ENCODE peak calls at places on chromosomes 7 and 10, in nine cellular contexts. One of them, this sample, is unnamed.

GRCh38 chr7:106493041-106493731 is 167.8 kb downstream of the CCDC71L start:
- DNase-seq in activated CD4-positive, CD25-positive, alpha-beta regulatory T cell: no peak
- DNase-seq in psoas muscle: no peak
- DNase-seq in WERI-Rb-1: no peak
- DNase-seq in T-helper 9 cell: no peak
- DNase-seq in cardiac muscle cell: no peak
- DNase-seq in COR-L47: no peak
- DNase-seq in transverse colon: peak
- DNase-seq in cardiac fibroblast: no peak
- DNase-seq in this sample: no peak

GRCh38 chr7:14606101-14606500 is 296.4 kb downstream of the DGKB start:
- DNase-seq in WERI-Rb-1: no peak
- DNase-seq in activated CD4-positive, CD25-positive, alpha-beta regulatory T cell: no peak
- DNase-seq in cardiac fibroblast: peak
- DNase-seq in transverse colon: no peak
- DNase-seq in T-helper 9 cell: no peak
- DNase-seq in psoas muscle: no peak
- DNase-seq in cardiac muscle cell: peak
- DNase-seq in COR-L47: no peak
- DNase-seq in this sample: no peak

GRCh38 chr7:140003913-140004382 is 58.8 kb downstream of the PARP12 start:
- DNase-seq in transverse colon: peak
- DNase-seq in cardiac fibroblast: peak
- DNase-seq in cardiac muscle cell: peak
- DNase-seq in psoas muscle: no peak
- DNase-seq in COR-L47: peak
- DNase-seq in T-helper 9 cell: no peak
- DNase-seq in WERI-Rb-1: peak
- DNase-seq in activated CD4-positive, CD25-positive, alpha-beta regulatory T cell: no peak
- DNase-seq in this sample: peak

GRCh38 chr10:6108631-6109443 is 20.0 kb downstream of the RBM17 start:
- DNase-seq in WERI-Rb-1: no peak
- DNase-seq in psoas muscle: no peak
- DNase-seq in cardiac muscle cell: peak
- DNase-seq in cardiac fibroblast: peak
- DNase-seq in transverse colon: no peak
- DNase-seq in T-helper 9 cell: peak
- DNase-seq in activated CD4-positive, CD25-positive, alpha-beta regulatory T cell: no peak
- DNase-seq in COR-L47: peak
- DNase-seq in this sample: no peak

GRCh38 chr10:109993551-109993950 is 14.2 kb upstream of the ADD3 start:
- DNase-seq in COR-L47: no peak
- DNase-seq in cardiac fibroblast: no peak
- DNase-seq in WERI-Rb-1: no peak
- DNase-seq in T-helper 9 cell: no peak
- DNase-seq in activated CD4-positive, CD25-positive, alpha-beta regulatory T cell: no peak
- DNase-seq in transverse colon: no peak
- DNase-seq in cardiac muscle cell: no peak
- DNase-seq in psoas muscle: no peak
- DNase-seq in this sample: no peak

GRCh38 chr7:76356823-76357222 is 2.0 kb downstream of the YWHAG start:
- DNase-seq in activated CD4-positive, CD25-positive, alpha-beta regulatory T cell: no peak
- DNase-seq in T-helper 9 cell: no peak
- DNase-seq in transverse colon: peak
- DNase-seq in cardiac fibroblast: no peak
- DNase-seq in WERI-Rb-1: no peak
- DNase-seq in cardiac muscle cell: peak
- DNase-seq in COR-L47: peak
- DNase-seq in psoas muscle: no peak
- DNase-seq in this sample: no peak

GRCh38 chr7:95690367-95690947 is 81.9 kb upstream of the DYNC1I1 start:
- DNase-seq in activated CD4-positive, CD25-positive, alpha-beta regulatory T cell: no peak
- DNase-seq in WERI-Rb-1: peak
- DNase-seq in transverse colon: no peak
- DNase-seq in psoas muscle: no peak
- DNase-seq in cardiac fibroblast: peak
- DNase-seq in T-helper 9 cell: no peak
- DNase-seq in COR-L47: peak
- DNase-seq in cardiac muscle cell: peak
- DNase-seq in this sample: no peak

GRCh38 chr10:122326385-122326784 is 48.1 kb upstream of the PLEKHA1 start:
- DNase-seq in psoas muscle: no peak
- DNase-seq in transverse colon: no peak
- DNase-seq in cardiac fibroblast: no peak
- DNase-seq in WERI-Rb-1: no peak
- DNase-seq in COR-L47: no peak
- DNase-seq in cardiac muscle cell: no peak
- DNase-seq in activated CD4-positive, CD25-positive, alpha-beta regulatory T cell: no peak
- DNase-seq in T-helper 9 cell: no peak
- DNase-seq in this sample: no peak

GRCh38 chr7:157018328-157018996 is 8.0 kb upstream of the MNX1 start:
- DNase-seq in COR-L47: no peak
- DNase-seq in T-helper 9 cell: no peak
- DNase-seq in cardiac muscle cell: no peak
- DNase-seq in transverse colon: no peak
- DNase-seq in psoas muscle: no peak
- DNase-seq in WERI-Rb-1: no peak
- DNase-seq in cardiac fibroblast: no peak
- DNase-seq in activated CD4-positive, CD25-positive, alpha-beta regulatory T cell: no peak
- DNase-seq in this sample: no peak

GRCh38 chr10:91589015-91589655 is 43.7 kb downstream of the PPP1R3C start:
- DNase-seq in cardiac fibroblast: peak
- DNase-seq in T-helper 9 cell: no peak
- DNase-seq in cardiac muscle cell: peak
- DNase-seq in activated CD4-positive, CD25-positive, alpha-beta regulatory T cell: no peak
- DNase-seq in WERI-Rb-1: no peak
- DNase-seq in psoas muscle: peak
- DNase-seq in transverse colon: no peak
- DNase-seq in COR-L47: no peak
- DNase-seq in this sample: no peak

GRCh38 chr10:97319671-97320479 is 804 bp downstream of the FRAT1 start:
- DNase-seq in WERI-Rb-1: peak
- DNase-seq in cardiac muscle cell: no peak
- DNase-seq in T-helper 9 cell: peak
- DNase-seq in psoas muscle: peak
- DNase-seq in activated CD4-positive, CD25-positive, alpha-beta regulatory T cell: peak
- DNase-seq in transverse colon: peak
- DNase-seq in COR-L47: no peak
- DNase-seq in cardiac fibroblast: no peak
- DNase-seq in this sample: no peak

GRCh38 chr10:121426307-121426706 is 171.9 kb downstream of the FGFR2 start:
- DNase-seq in cardiac muscle cell: no peak
- DNase-seq in cardiac fibroblast: no peak
- DNase-seq in T-helper 9 cell: no peak
- DNase-seq in transverse colon: no peak
- DNase-seq in psoas muscle: no peak
- DNase-seq in activated CD4-positive, CD25-positive, alpha-beta regulatory T cell: no peak
- DNase-seq in COR-L47: no peak
- DNase-seq in WERI-Rb-1: no peak
- DNase-seq in this sample: no peak

GRCh38 chr10:59587083-59587755 is 122.4 kb downstream of the SLC16A9 start:
- DNase-seq in cardiac fibroblast: no peak
- DNase-seq in WERI-Rb-1: no peak
- DNase-seq in psoas muscle: no peak
- DNase-seq in activated CD4-positive, CD25-positive, alpha-beta regulatory T cell: no peak
- DNase-seq in cardiac muscle cell: no peak
- DNase-seq in transverse colon: peak
- DNase-seq in COR-L47: no peak
- DNase-seq in T-helper 9 cell: no peak
- DNase-seq in this sample: no peak

GRCh38 chr10:133309111-133309719 is 501 bp downstream of the ZNF511 start:
- DNase-seq in WERI-Rb-1: peak
- DNase-seq in cardiac fibroblast: peak
- DNase-seq in COR-L47: peak
- DNase-seq in T-helper 9 cell: peak
- DNase-seq in cardiac muscle cell: peak
- DNase-seq in transverse colon: peak
- DNase-seq in psoas muscle: peak
- DNase-seq in activated CD4-positive, CD25-positive, alpha-beta regulatory T cell: peak
- DNase-seq in this sample: no peak

GRCh38 chr7:80807166-80807900 is 111.5 kb downstream of the SEMA3C start:
- DNase-seq in cardiac muscle cell: no peak
- DNase-seq in COR-L47: no peak
- DNase-seq in T-helper 9 cell: no peak
- DNase-seq in WERI-Rb-1: no peak
- DNase-seq in cardiac fibroblast: no peak
- DNase-seq in activated CD4-positive, CD25-positive, alpha-beta regulatory T cell: no peak
- DNase-seq in transverse colon: no peak
- DNase-seq in psoas muscle: no peak
- DNase-seq in this sample: no peak

GRCh38 chr7:130274983-130275649 is 8.5 kb downstream of the CPA2 start:
- DNase-seq in WERI-Rb-1: no peak
- DNase-seq in cardiac fibroblast: no peak
- DNase-seq in T-helper 9 cell: no peak
- DNase-seq in COR-L47: no peak
- DNase-seq in cardiac muscle cell: no peak
- DNase-seq in psoas muscle: no peak
- DNase-seq in transverse colon: no peak
- DNase-seq in activated CD4-positive, CD25-positive, alpha-beta regulatory T cell: no peak
- DNase-seq in this sample: no peak

GRCh38 chr10:102550636-102551210 is 47.0 kb downstream of the SUFU start:
- DNase-seq in COR-L47: no peak
- DNase-seq in transverse colon: no peak
- DNase-seq in cardiac fibroblast: no peak
- DNase-seq in psoas muscle: no peak
- DNase-seq in cardiac muscle cell: no peak
- DNase-seq in WERI-Rb-1: no peak
- DNase-seq in T-helper 9 cell: no peak
- DNase-seq in activated CD4-positive, CD25-positive, alpha-beta regulatory T cell: no peak
- DNase-seq in this sample: no peak

GRCh38 chr7:139696547-139696946 is 81.3 kb downstream of the HIPK2 start:
- DNase-seq in T-helper 9 cell: no peak
- DNase-seq in cardiac fibroblast: no peak
- DNase-seq in transverse colon: no peak
- DNase-seq in COR-L47: no peak
- DNase-seq in WERI-Rb-1: no peak
- DNase-seq in activated CD4-positive, CD25-positive, alpha-beta regulatory T cell: no peak
- DNase-seq in psoas muscle: no peak
- DNase-seq in cardiac muscle cell: no peak
- DNase-seq in this sample: no peak

GRCh38 chr10:116553378-116553980 is 7.7 kb downstream of the PNLIP start:
- DNase-seq in activated CD4-positive, CD25-positive, alpha-beta regulatory T cell: no peak
- DNase-seq in psoas muscle: no peak
- DNase-seq in WERI-Rb-1: no peak
- DNase-seq in transverse colon: no peak
- DNase-seq in T-helper 9 cell: no peak
- DNase-seq in cardiac muscle cell: no peak
- DNase-seq in COR-L47: no peak
- DNase-seq in cardiac fibroblast: no peak
- DNase-seq in this sample: no peak

GRCh38 chr10:21171936-21172773 is 275.0 kb upstream of the NEBL start:
- DNase-seq in cardiac muscle cell: no peak
- DNase-seq in T-helper 9 cell: no peak
- DNase-seq in WERI-Rb-1: no peak
- DNase-seq in COR-L47: peak
- DNase-seq in activated CD4-positive, CD25-positive, alpha-beta regulatory T cell: no peak
- DNase-seq in transverse colon: peak
- DNase-seq in cardiac fibroblast: no peak
- DNase-seq in psoas muscle: no peak
- DNase-seq in this sample: no peak

GRCh38 chr7:32587431-32587948 is 92.2 kb downstream of the AVL9 start:
- DNase-seq in WERI-Rb-1: no peak
- DNase-seq in psoas muscle: no peak
- DNase-seq in cardiac fibroblast: peak
- DNase-seq in COR-L47: no peak
- DNase-seq in transverse colon: no peak
- DNase-seq in T-helper 9 cell: no peak
- DNase-seq in activated CD4-positive, CD25-positive, alpha-beta regulatory T cell: no peak
- DNase-seq in cardiac muscle cell: peak
- DNase-seq in this sample: peak

GRCh38 chr10:132631348-132631735 is 93.8 kb downstream of the INPP5A start:
- DNase-seq in cardiac muscle cell: peak
- DNase-seq in transverse colon: peak
- DNase-seq in COR-L47: no peak
- DNase-seq in psoas muscle: peak
- DNase-seq in T-helper 9 cell: no peak
- DNase-seq in WERI-Rb-1: no peak
- DNase-seq in cardiac fibroblast: peak
- DNase-seq in activated CD4-positive, CD25-positive, alpha-beta regulatory T cell: no peak
- DNase-seq in this sample: no peak

GRCh38 chr7:55534262-55534915 is 37.9 kb downstream of the VOPP1 start:
- DNase-seq in T-helper 9 cell: peak
- DNase-seq in psoas muscle: peak
- DNase-seq in COR-L47: no peak
- DNase-seq in WERI-Rb-1: no peak
- DNase-seq in cardiac muscle cell: peak
- DNase-seq in cardiac fibroblast: peak
- DNase-seq in activated CD4-positive, CD25-positive, alpha-beta regulatory T cell: peak
- DNase-seq in transverse colon: peak
- DNase-seq in this sample: no peak

GRCh38 chr7:133364959-133365680 is 112.2 kb downstream of the EXOC4 start:
- DNase-seq in COR-L47: no peak
- DNase-seq in cardiac fibroblast: peak
- DNase-seq in activated CD4-positive, CD25-positive, alpha-beta regulatory T cell: no peak
- DNase-seq in T-helper 9 cell: no peak
- DNase-seq in psoas muscle: no peak
- DNase-seq in WERI-Rb-1: no peak
- DNase-seq in transverse colon: no peak
- DNase-seq in cardiac muscle cell: peak
- DNase-seq in this sample: no peak

GRCh38 chr7:149864751-149865150 is 9.0 kb upstream of the ATP6V0E2 start:
- DNase-seq in COR-L47: no peak
- DNase-seq in WERI-Rb-1: no peak
- DNase-seq in activated CD4-positive, CD25-positive, alpha-beta regulatory T cell: no peak
- DNase-seq in cardiac fibroblast: no peak
- DNase-seq in transverse colon: no peak
- DNase-seq in cardiac muscle cell: no peak
- DNase-seq in T-helper 9 cell: no peak
- DNase-seq in psoas muscle: no peak
- DNase-seq in this sample: no peak

GRCh38 chr10:116708386-116708785 is 34.0 kb downstream of the HSPA12A start:
- DNase-seq in cardiac fibroblast: peak
- DNase-seq in transverse colon: no peak
- DNase-seq in T-helper 9 cell: no peak
- DNase-seq in COR-L47: no peak
- DNase-seq in psoas muscle: no peak
- DNase-seq in activated CD4-positive, CD25-positive, alpha-beta regulatory T cell: no peak
- DNase-seq in WERI-Rb-1: peak
- DNase-seq in cardiac muscle cell: peak
- DNase-seq in this sample: peak

GRCh38 chr10:132270256-132270655 is 37.5 kb downstream of the STK32C start:
- DNase-seq in cardiac fibroblast: no peak
- DNase-seq in psoas muscle: peak
- DNase-seq in T-helper 9 cell: no peak
- DNase-seq in WERI-Rb-1: no peak
- DNase-seq in activated CD4-positive, CD25-positive, alpha-beta regulatory T cell: no peak
- DNase-seq in transverse colon: no peak
- DNase-seq in cardiac muscle cell: no peak
- DNase-seq in COR-L47: no peak
- DNase-seq in this sample: no peak

GRCh38 chr10:119737827-119738226 is 12.0 kb downstream of the INPP5F start:
- DNase-seq in T-helper 9 cell: no peak
- DNase-seq in activated CD4-positive, CD25-positive, alpha-beta regulatory T cell: no peak
- DNase-seq in COR-L47: no peak
- DNase-seq in WERI-Rb-1: no peak
- DNase-seq in transverse colon: peak
- DNase-seq in cardiac fibroblast: peak
- DNase-seq in psoas muscle: no peak
- DNase-seq in cardiac muscle cell: peak
- DNase-seq in this sample: peak

GRCh38 chr7:36300696-36301350 is 88.8 kb upstream of the ANLN start:
- DNase-seq in psoas muscle: peak
- DNase-seq in activated CD4-positive, CD25-positive, alpha-beta regulatory T cell: no peak
- DNase-seq in cardiac muscle cell: peak
- DNase-seq in COR-L47: no peak
- DNase-seq in cardiac fibroblast: peak
- DNase-seq in WERI-Rb-1: peak
- DNase-seq in transverse colon: no peak
- DNase-seq in T-helper 9 cell: no peak
- DNase-seq in this sample: no peak